ENCODE peak calls at places on chromosomes 11 and 22, in eight cellular contexts. One of them, this sample, is unnamed.

GRCh38 chr11:93541884-93542752 is 1.1 kb downstream of the SMCO4 start:
- DNase-seq in foreskin fibroblast: peak
- DNase-seq in left lung: peak
- DNase-seq in natural killer cell: peak
- DNase-seq in right lobe of liver: peak
- DNase-seq in mucosa of descending colon: peak
- DNase-seq in BJ: no peak
- DNase-seq in MCF 10A: peak
- DNase-seq in this sample: peak

GRCh38 chr11:20068691-20069090 is 91.6 kb downstream of the DBX1 start:
- DNase-seq in left lung: no peak
- DNase-seq in natural killer cell: no peak
- DNase-seq in right lobe of liver: no peak
- DNase-seq in foreskin fibroblast: no peak
- DNase-seq in BJ: no peak
- DNase-seq in mucosa of descending colon: no peak
- DNase-seq in MCF 10A: no peak
- DNase-seq in this sample: no peak

GRCh38 chr11:125300791-125301218 is 136.3 kb downstream of the PKNOX2 start:
- DNase-seq in mucosa of descending colon: no peak
- DNase-seq in MCF 10A: peak
- DNase-seq in right lobe of liver: no peak
- DNase-seq in BJ: peak
- DNase-seq in left lung: no peak
- DNase-seq in natural killer cell: no peak
- DNase-seq in foreskin fibroblast: peak
- DNase-seq in this sample: no peak

GRCh38 chr11:86769219-86769618 is 31.1 kb upstream of the PRSS23 start:
- DNase-seq in natural killer cell: no peak
- DNase-seq in mucosa of descending colon: no peak
- DNase-seq in BJ: no peak
- DNase-seq in right lobe of liver: no peak
- DNase-seq in MCF 10A: no peak
- DNase-seq in left lung: no peak
- DNase-seq in foreskin fibroblast: peak
- DNase-seq in this sample: no peak

GRCh38 chr11:17781221-17781620 is 46.6 kb downstream of the KCNC1 start:
- DNase-seq in MCF 10A: no peak
- DNase-seq in mucosa of descending colon: no peak
- DNase-seq in foreskin fibroblast: no peak
- DNase-seq in left lung: peak
- DNase-seq in right lobe of liver: no peak
- DNase-seq in natural killer cell: no peak
- DNase-seq in BJ: no peak
- DNase-seq in this sample: no peak

GRCh38 chr22:37300551-37301017 is 18.3 kb downstream of the CYTH4 start:
- DNase-seq in MCF 10A: no peak
- DNase-seq in natural killer cell: no peak
- DNase-seq in BJ: no peak
- DNase-seq in foreskin fibroblast: no peak
- DNase-seq in right lobe of liver: no peak
- DNase-seq in left lung: peak
- DNase-seq in mucosa of descending colon: no peak
- DNase-seq in this sample: no peak

GRCh38 chr11:91219501-91219900 is 996.7 kb upstream of the CHORDC1 start:
- DNase-seq in mucosa of descending colon: no peak
- DNase-seq in foreskin fibroblast: peak
- DNase-seq in right lobe of liver: no peak
- DNase-seq in natural killer cell: no peak
- DNase-seq in BJ: no peak
- DNase-seq in MCF 10A: peak
- DNase-seq in left lung: no peak
- DNase-seq in this sample: no peak

GRCh38 chr11:95790933-95791247 is 592 bp downstream of the CEP57 start:
- DNase-seq in mucosa of descending colon: peak
- DNase-seq in MCF 10A: peak
- DNase-seq in foreskin fibroblast: peak
- DNase-seq in right lobe of liver: peak
- DNase-seq in natural killer cell: no peak
- DNase-seq in left lung: peak
- DNase-seq in BJ: no peak
- DNase-seq in this sample: no peak

GRCh38 chr22:42991010-42991651 is 23.8 kb downstream of the PACSIN2 start:
- DNase-seq in natural killer cell: no peak
- DNase-seq in foreskin fibroblast: peak
- DNase-seq in right lobe of liver: no peak
- DNase-seq in BJ: no peak
- DNase-seq in left lung: no peak
- DNase-seq in mucosa of descending colon: peak
- DNase-seq in MCF 10A: peak
- DNase-seq in this sample: no peak

GRCh38 chr11:79973701-79974626 is 533.1 kb upstream of the TENM4 start:
- DNase-seq in mucosa of descending colon: no peak
- DNase-seq in BJ: no peak
- DNase-seq in left lung: no peak
- DNase-seq in MCF 10A: peak
- DNase-seq in right lobe of liver: no peak
- DNase-seq in foreskin fibroblast: no peak
- DNase-seq in natural killer cell: no peak
- DNase-seq in this sample: no peak

GRCh38 chr11:32081129-32081641 is 9.7 kb upstream of the RCN1 start:
- DNase-seq in MCF 10A: peak
- DNase-seq in natural killer cell: no peak
- DNase-seq in BJ: no peak
- DNase-seq in foreskin fibroblast: peak
- DNase-seq in mucosa of descending colon: no peak
- DNase-seq in right lobe of liver: no peak
- DNase-seq in left lung: no peak
- DNase-seq in this sample: no peak

GRCh38 chr22:42814215-42814614 is 42.9 kb downstream of the ARFGAP3 start:
- DNase-seq in right lobe of liver: no peak
- DNase-seq in mucosa of descending colon: no peak
- DNase-seq in BJ: no peak
- DNase-seq in left lung: no peak
- DNase-seq in MCF 10A: no peak
- DNase-seq in foreskin fibroblast: no peak
- DNase-seq in natural killer cell: no peak
- DNase-seq in this sample: no peak

GRCh38 chr11:102197759-102198158 is 87.5 kb downstream of the YAP1 start:
- DNase-seq in foreskin fibroblast: no peak
- DNase-seq in MCF 10A: no peak
- DNase-seq in right lobe of liver: no peak
- DNase-seq in BJ: no peak
- DNase-seq in left lung: no peak
- DNase-seq in mucosa of descending colon: no peak
- DNase-seq in natural killer cell: no peak
- DNase-seq in this sample: no peak

GRCh38 chr11:132770802-132771545 is 761.3 kb downstream of the OPCML start:
- DNase-seq in BJ: no peak
- DNase-seq in mucosa of descending colon: no peak
- DNase-seq in natural killer cell: no peak
- DNase-seq in MCF 10A: no peak
- DNase-seq in foreskin fibroblast: peak
- DNase-seq in right lobe of liver: no peak
- DNase-seq in left lung: no peak
- DNase-seq in this sample: no peak

GRCh38 chr11:13292970-13293369 is 15.4 kb downstream of the BMAL1 start:
- DNase-seq in left lung: no peak
- DNase-seq in BJ: no peak
- DNase-seq in MCF 10A: no peak
- DNase-seq in mucosa of descending colon: no peak
- DNase-seq in right lobe of liver: no peak
- DNase-seq in foreskin fibroblast: no peak
- DNase-seq in natural killer cell: no peak
- DNase-seq in this sample: no peak

GRCh38 chr11:126645206-126645605 is 289.7 kb downstream of the ST3GAL4 start:
- DNase-seq in MCF 10A: no peak
- DNase-seq in mucosa of descending colon: no peak
- DNase-seq in foreskin fibroblast: no peak
- DNase-seq in right lobe of liver: no peak
- DNase-seq in left lung: no peak
- DNase-seq in BJ: no peak
- DNase-seq in natural killer cell: no peak
- DNase-seq in this sample: no peak

GRCh38 chr22:39724857-39725256 is 154.3 kb downstream of the CACNA1I start:
- DNase-seq in foreskin fibroblast: no peak
- DNase-seq in BJ: no peak
- DNase-seq in left lung: no peak
- DNase-seq in right lobe of liver: no peak
- DNase-seq in mucosa of descending colon: no peak
- DNase-seq in MCF 10A: no peak
- DNase-seq in natural killer cell: peak
- DNase-seq in this sample: no peak

GRCh38 chr11:232783-233565 is 3.2 kb downstream of the SIRT3 start:
- DNase-seq in foreskin fibroblast: no peak
- DNase-seq in right lobe of liver: no peak
- DNase-seq in MCF 10A: no peak
- DNase-seq in BJ: no peak
- DNase-seq in mucosa of descending colon: no peak
- DNase-seq in natural killer cell: no peak
- DNase-seq in left lung: no peak
- DNase-seq in this sample: no peak

GRCh38 chr22:44538071-44538470 is 40.0 kb upstream of the RTL6 start:
- DNase-seq in left lung: no peak
- DNase-seq in MCF 10A: peak
- DNase-seq in mucosa of descending colon: no peak
- DNase-seq in BJ: no peak
- DNase-seq in natural killer cell: no peak
- DNase-seq in right lobe of liver: no peak
- DNase-seq in foreskin fibroblast: peak
- DNase-seq in this sample: no peak

GRCh38 chr11:59009661-59010060 is 70.4 kb downstream of the GLYATL1 start:
- DNase-seq in mucosa of descending colon: no peak
- DNase-seq in right lobe of liver: no peak
- DNase-seq in BJ: no peak
- DNase-seq in MCF 10A: no peak
- DNase-seq in foreskin fibroblast: no peak
- DNase-seq in left lung: no peak
- DNase-seq in natural killer cell: no peak
- DNase-seq in this sample: no peak

GRCh38 chr11:67640021-67640757 is 626 bp upstream of the TBX10 start:
- DNase-seq in mucosa of descending colon: peak
- DNase-seq in MCF 10A: peak
- DNase-seq in natural killer cell: peak
- DNase-seq in BJ: no peak
- DNase-seq in left lung: peak
- DNase-seq in foreskin fibroblast: peak
- DNase-seq in right lobe of liver: peak
- DNase-seq in this sample: no peak

DNA sequence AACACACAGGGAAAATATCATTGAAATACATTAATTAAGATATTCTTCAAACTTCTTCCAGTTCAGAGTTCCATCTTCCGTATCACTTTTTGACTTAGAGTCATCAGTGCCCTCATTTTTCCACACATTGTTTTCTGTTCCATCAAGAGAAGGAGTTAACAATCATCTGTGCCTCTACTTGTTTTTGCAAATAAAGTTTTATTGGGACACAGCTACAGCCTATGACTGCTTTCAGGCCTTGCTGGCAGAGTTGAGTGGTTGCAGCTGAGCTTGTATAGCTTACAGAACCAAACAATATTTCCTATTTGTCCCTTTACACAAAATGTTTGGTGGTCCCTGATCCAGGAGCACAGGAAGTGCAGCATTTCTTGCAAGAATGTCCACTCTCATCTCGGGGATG is 51.6 kb downstream of the SGSM1 start:
- DNase-seq in natural killer cell: no peak
- DNase-seq in foreskin fibroblast: no peak
- DNase-seq in MCF 10A: no peak
- DNase-seq in left lung: no peak
- DNase-seq in BJ: no peak
- DNase-seq in right lobe of liver: no peak
- DNase-seq in mucosa of descending colon: no peak
- DNase-seq in this sample: no peak
- TF ChIP-seq CTCF in natural killer cell: no peak
- TF ChIP-seq CTCF in foreskin fibroblast: no peak
- TF ChIP-seq CTCF in MCF 10A: no peak
- TF ChIP-seq CTCF in left lung: no peak
- TF ChIP-seq CTCF in BJ: no peak
- TF ChIP-seq CTCF in right lobe of liver: no peak
- TF ChIP-seq CTCF in mucosa of descending colon: no peak
- TF ChIP-seq CTCF in this sample: no peak

GRCh38 chr22:30816413-30816812 is 121.7 kb downstream of the OSBP2 start:
- DNase-seq in mucosa of descending colon: no peak
- DNase-seq in natural killer cell: no peak
- DNase-seq in foreskin fibroblast: no peak
- DNase-seq in left lung: no peak
- DNase-seq in right lobe of liver: no peak
- DNase-seq in MCF 10A: peak
- DNase-seq in BJ: no peak
- DNase-seq in this sample: no peak
- TF ChIP-seq CTCF in mucosa of descending colon: no peak
- TF ChIP-seq CTCF in natural killer cell: no peak
- TF ChIP-seq CTCF in foreskin fibroblast: no peak
- TF ChIP-seq CTCF in left lung: no peak
- TF ChIP-seq CTCF in right lobe of liver: peak
- TF ChIP-seq CTCF in MCF 10A: no peak
- TF ChIP-seq CTCF in BJ: no peak
- TF ChIP-seq CTCF in this sample: no peak

DNA sequence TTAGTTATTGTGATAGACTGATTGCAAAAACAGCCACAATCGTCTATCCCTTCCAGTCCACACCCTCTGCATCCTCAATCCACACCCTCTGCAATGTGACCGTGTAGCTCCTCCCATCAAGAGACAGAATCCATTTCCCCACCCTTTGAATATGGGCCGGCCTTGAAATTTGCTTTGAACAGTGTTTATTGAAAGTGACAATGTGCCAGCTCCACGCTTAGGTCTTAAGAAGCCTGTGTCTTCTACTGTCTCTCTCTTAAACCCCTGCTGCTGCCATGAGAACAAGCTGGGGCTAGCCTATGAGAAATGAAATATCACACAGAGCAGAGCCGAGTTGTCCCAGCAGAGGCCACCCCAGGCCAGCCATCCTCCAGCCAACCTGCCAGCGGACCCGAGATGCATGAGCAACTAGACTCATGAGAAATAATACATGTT is 22.3 kb upstream of the MICAL2 start:
- DNase-seq in MCF 10A: peak
- DNase-seq in right lobe of liver: no peak
- DNase-seq in foreskin fibroblast: peak
- DNase-seq in natural killer cell: peak
- DNase-seq in left lung: no peak
- DNase-seq in BJ: no peak
- DNase-seq in mucosa of descending colon: peak
- DNase-seq in this sample: no peak
- TF ChIP-seq CTCF in MCF 10A: peak
- TF ChIP-seq CTCF in right lobe of liver: peak
- TF ChIP-seq CTCF in foreskin fibroblast: peak
- TF ChIP-seq CTCF in natural killer cell: no peak
- TF ChIP-seq CTCF in left lung: no peak
- TF ChIP-seq CTCF in BJ: peak
- TF ChIP-seq CTCF in mucosa of descending colon: no peak
- TF ChIP-seq CTCF in this sample: no peak

DNA sequence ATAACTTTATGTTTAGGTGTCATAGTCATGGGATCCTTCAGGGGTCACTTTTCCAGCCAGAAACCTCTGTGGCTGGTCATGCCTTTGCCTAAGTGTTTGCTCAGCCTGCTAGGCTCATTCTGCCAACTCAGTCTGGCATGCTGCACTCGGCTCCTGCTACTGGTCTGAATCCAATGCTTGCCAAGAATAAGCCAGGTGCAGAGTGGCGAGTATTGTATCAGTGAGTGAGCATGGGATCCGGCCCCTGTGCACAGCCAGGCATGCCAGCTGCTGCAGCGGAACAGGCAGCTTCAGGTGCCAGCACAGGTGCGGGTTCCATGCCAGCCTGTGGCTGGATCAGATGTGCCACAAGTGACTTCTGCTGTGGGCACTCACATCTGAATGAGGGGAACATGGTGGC is 1269.3 kb upstream of the CNTN5 start:
- DNase-seq in natural killer cell: no peak
- DNase-seq in right lobe of liver: no peak
- DNase-seq in left lung: peak
- DNase-seq in foreskin fibroblast: no peak
- DNase-seq in mucosa of descending colon: no peak
- DNase-seq in MCF 10A: no peak
- DNase-seq in BJ: no peak
- DNase-seq in this sample: no peak
- TF ChIP-seq CTCF in natural killer cell: no peak
- TF ChIP-seq CTCF in right lobe of liver: no peak
- TF ChIP-seq CTCF in left lung: no peak
- TF ChIP-seq CTCF in foreskin fibroblast: no peak
- TF ChIP-seq CTCF in mucosa of descending colon: no peak
- TF ChIP-seq CTCF in MCF 10A: no peak
- TF ChIP-seq CTCF in BJ: no peak
- TF ChIP-seq CTCF in this sample: no peak

This sample was measured in activated B cell treated with CpG ODN at 0.5 μM for 24 hours.